ENCODE peak calls at places on chromosomes 3 and 15, in five cellular contexts. P, Z, O, R and M are unnamed samples. For H3K4me1, the result is how much of the 10 kb centered on the place peaks cover.

GRCh38 chr3:51681453-51681852 is 10.4 kb downstream of the TEX264 start:
- DNase-seq in P (peak), Z (peak), O (no peak), R (no peak), M (no peak)

GRCh38 chr3:46208167-46208704 is at the start of gene CCR1:
- DNase-seq in P (peak), Z (peak), O (peak), R (no peak), M (peak)

GRCh38 chr3:73603771-73604171 is 21.0 kb downstream of the PDZRN3 start:
- DNase-seq in P (no peak), Z (no peak), O (no peak), R (no peak), M (peak)

GRCh38 chr3:19739504-19739903 is 194.5 kb downstream of the EFHB start:
- DNase-seq in P (no peak), Z (no peak), O (no peak), R (no peak), M (no peak)

GRCh38 chr3:115655761-115656282 is 32.5 kb downstream of the GAP43 start:
- DNase-seq in P (no peak), Z (no peak), O (no peak), R (no peak), M (no peak)

GRCh38 chr15:62124953-62125263 is 40.2 kb downstream of the C2CD4B start:
- DNase-seq in P (no peak), Z (peak), O (no peak), R (no peak), M (no peak)

GRCh38 chr3:187130346-187131066 is 8.8 kb downstream of the RPL39L start:
- DNase-seq in P (no peak), Z (peak), O (no peak), R (no peak), M (peak)

GRCh38 chr15:101009176-101009575 is 90.0 kb downstream of the LRRK1 start:
- DNase-seq in P (no peak), Z (no peak), O (no peak), R (no peak), M (no peak)

GRCh38 chr3:46693897-46694235 is 387 bp upstream of the ALS2CL start:
- DNase-seq in P (peak), Z (no peak), O (no peak), R (no peak), M (peak)

GRCh38 chr15:71051539-71051938 is 63.7 kb upstream of the THSD4 start:
- DNase-seq in P (no peak), Z (no peak), O (no peak), R (no peak), M (peak)
- H3K4me1 ChIP-seq in P (under half), Z (under half), O (under half), R (under half), M (under half)

GRCh38 chr3:58018892-58019291 is 10.7 kb downstream of the FLNB start:
- DNase-seq in P (no peak), Z (no peak), O (no peak), R (no peak), M (no peak)
- H3K4me1 ChIP-seq in P (under half), Z (under half), O (under half), R (half or more), M (under half)

GRCh38 chr3:122578110-122578740 is 775 bp downstream of the PARP15 start:
- DNase-seq in P (no peak), Z (no peak), O (no peak), R (no peak), M (no peak)
- H3K4me1 ChIP-seq in P (under half), Z (under half), O (under half), R (under half), M (under half)

GRCh38 chr15:45640610-45641009 is 5.8 kb downstream of the SQOR start:
- DNase-seq in P (no peak), Z (no peak), O (no peak), R (no peak), M (peak)
- H3K4me1 ChIP-seq in P (under half), Z (under half), O (under half), R (half or more), M (under half)

GRCh38 chr3:120418866-120419490 is 31.8 kb downstream of the FSTL1 start:
- DNase-seq in P (peak), Z (peak), O (peak), R (peak), M (no peak)

GRCh38 chr3:120419797-120420196 is 31.0 kb downstream of the FSTL1 start:
- DNase-seq in P (no peak), Z (no peak), O (no peak), R (no peak), M (peak)

GRCh38 chr3:120418446-120418845 is 32.3 kb downstream of the FSTL1 start:
- DNase-seq in P (no peak), Z (no peak), O (no peak), R (no peak), M (no peak)

GRCh38 chr3:120420855-120421570 is 29.8 kb downstream of the FSTL1 start:
- DNase-seq in P (no peak), Z (no peak), O (no peak), R (no peak), M (peak)

GRCh38 chr3:120420360-120420759 is 30.4 kb downstream of the FSTL1 start:
- DNase-seq in P (no peak), Z (no peak), O (no peak), R (no peak), M (no peak)
- H3K4me1 ChIP-seq in P (under half), Z (under half), O (under half), R (under half), M (under half)

DNA sequence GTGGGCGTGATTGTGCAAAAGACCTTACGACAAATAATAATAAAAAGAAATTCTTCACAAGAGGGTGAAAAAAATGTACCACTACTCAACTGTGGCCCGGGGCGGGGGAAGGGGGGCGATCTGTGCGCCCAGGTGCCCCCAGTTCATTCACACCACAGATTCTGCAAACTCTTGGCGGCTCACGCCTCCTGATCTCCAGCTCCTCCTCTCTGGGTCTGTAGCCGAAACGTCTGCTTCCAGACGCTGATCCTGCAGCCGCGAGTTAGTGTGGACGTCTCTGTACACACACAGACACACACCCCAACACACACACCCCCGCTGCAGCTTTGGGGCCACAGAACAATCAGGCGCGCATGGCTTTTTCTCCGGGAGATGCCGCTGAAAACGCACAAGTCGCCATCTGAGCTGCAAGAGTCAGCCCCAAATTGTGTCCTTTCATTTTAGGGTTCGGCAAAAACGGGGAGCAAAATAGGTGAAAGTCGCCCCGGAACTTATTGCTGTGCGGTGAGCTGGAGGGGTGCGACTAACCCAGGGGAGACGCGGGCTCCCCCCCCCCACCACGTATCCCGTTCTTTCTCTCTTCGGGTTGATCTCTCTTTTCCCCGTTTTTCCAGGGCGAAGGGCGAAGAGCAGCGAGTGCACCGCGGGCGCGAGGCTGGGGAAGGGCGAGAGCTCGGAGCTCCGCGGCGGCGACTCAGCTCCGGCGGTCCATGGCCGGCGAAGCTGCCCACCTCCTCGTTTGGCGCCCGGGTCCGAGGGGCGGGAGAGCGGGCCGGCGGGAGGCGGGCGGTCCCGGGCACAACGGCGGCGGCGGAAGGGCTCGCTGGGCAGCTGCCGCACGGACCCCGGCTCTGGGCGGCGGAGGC is 503 bp upstream of the WNT5A start:
- DNase-seq in P (no peak), Z (peak), O (no peak), R (no peak), M (peak)
- H3K4me1 ChIP-seq in P (under half), Z (under half), O (under half), R (under half), M (under half)

GRCh38 chr15:49383266-49383665 is 39.8 kb upstream of the FGF7 start:
- DNase-seq in P (no peak), Z (peak), O (no peak), R (peak), M (no peak)

GRCh38 chr15:49382394-49382793 is 40.6 kb upstream of the FGF7 start:
- DNase-seq in P (no peak), Z (no peak), O (no peak), R (no peak), M (no peak)

GRCh38 chr15:49379996-49380395 is 43.0 kb upstream of the FGF7 start:
- DNase-seq in P (no peak), Z (no peak), O (no peak), R (no peak), M (no peak)

GRCh38 chr15:49380912-49381311 is 42.1 kb upstream of the FGF7 start:
- DNase-seq in P (no peak), Z (no peak), O (peak), R (no peak), M (no peak)
- H3K4me1 ChIP-seq in P (under half), Z (under half), O (under half), R (under half), M (under half)

GRCh38 chr15:91203619-91204018 is 103.6 kb downstream of the SV2B start:
- DNase-seq in P (no peak), Z (no peak), O (no peak), R (no peak), M (no peak)

GRCh38 chr15:91208366-91208765 is 108.3 kb downstream of the SV2B start:
- DNase-seq in P (no peak), Z (no peak), O (no peak), R (no peak), M (no peak)

GRCh38 chr15:91214675-91215590 is 114.9 kb downstream of the SV2B start:
- DNase-seq in P (no peak), Z (no peak), O (no peak), R (no peak), M (no peak)

DNA sequence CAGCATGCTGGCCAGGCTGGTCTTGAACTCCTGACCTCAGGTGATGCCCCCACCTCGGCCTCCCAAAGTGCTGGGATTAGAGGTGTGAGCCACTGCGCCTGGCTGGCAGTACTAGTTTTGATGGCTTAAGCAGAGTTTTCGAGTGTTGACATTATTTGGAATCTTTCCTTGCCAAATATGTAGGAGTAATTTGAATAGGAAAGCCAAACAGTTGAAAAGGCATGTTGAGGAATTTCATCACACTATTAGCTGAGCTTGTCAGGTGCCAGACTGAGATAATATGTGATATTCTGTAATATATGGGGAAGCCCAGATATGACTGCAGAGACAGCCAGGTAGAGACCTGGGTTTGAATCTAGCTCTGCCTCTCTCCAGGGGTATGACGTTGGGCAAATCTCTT is 109.3 kb downstream of the SV2B start:
- DNase-seq in P (no peak), Z (no peak), O (no peak), R (no peak), M (no peak)
- H3K4me1 ChIP-seq in P (under half), Z (under half), O (under half), R (under half), M (under half)